ENCODE peak calls at places on chromosomes 12 and 14, in seven cellular contexts. H is activated B cell treated with CpG ODN at 0.5 μM for 24 hours, R is posterior cingulate gyrus, N is psoas muscle, Q is glomerular endothelial cell, X is AG20443, I is lung. A is an unnamed sample.
A peak's percentile ranks its signal among the peaks of the same experiment; 100 is the strongest.

GRCh38 chr12:32155911-32156585 is 49.4 kb downstream of the BICD1 start:
- DNase-seq in N (no peak), X (no peak), H (no peak), R (no peak), I (no peak), Q (no peak), A (no peak)

GRCh38 chr12:112858776-112859175 is 48.0 kb upstream of the OAS1 start:
- DNase-seq in I (no peak), R (no peak), N (no peak), H (no peak), Q (no peak), X (no peak), A (no peak)

GRCh38 chr14:104817930-104818713 is 17.2 kb downstream of the ZBTB42 start:
- DNase-seq in Q (no peak), X (no peak), H (no peak), N (no peak), I (no peak), R (no peak), A (no peak)

GRCh38 chr12:124636138-124636968 is 68.9 kb upstream of the NCOR2 start:
- DNase-seq in X (peak; percentile 24), N (peak; percentile 66), I (no peak), H (no peak), R (no peak), Q (no peak), A (no peak)

GRCh38 chr14:50520947-50521815 is 11.2 kb downstream of the MAP4K5 start:
- DNase-seq in X (peak; percentile 73), R (no peak), I (no peak), H (no peak), Q (peak; percentile 54), N (no peak), A (no peak)

GRCh38 chr12:6962285-6963015 is 8.0 kb downstream of the PHB2 start:
- DNase-seq in H (peak; percentile 26), I (peak; percentile 82), X (no peak), Q (no peak), N (peak; percentile 14), R (no peak), A (peak; percentile 48)

GRCh38 chr12:114679452-114679875 is 4.5 kb downstream of the TBX3 start:
- DNase-seq in I (no peak), X (no peak), H (no peak), N (no peak), Q (no peak), R (no peak), A (no peak)

GRCh38 chr12:75212072-75212471 is 2.4 kb upstream of the KCNC2 start:
- DNase-seq in Q (no peak), I (no peak), X (no peak), H (no peak), R (no peak), N (no peak), A (no peak)

GRCh38 chr14:31955941-31956579 is 121.0 kb upstream of the ARHGAP5 start:
- DNase-seq in H (no peak), Q (no peak), I (no peak), R (no peak), N (no peak), X (no peak), A (no peak)

GRCh38 chr14:35155962-35156361 is 33.6 kb downstream of the PRORP start:
- DNase-seq in X (peak; percentile 11), Q (no peak), N (no peak), H (no peak), I (no peak), R (no peak), A (no peak)

GRCh38 chr12:106942775-106943174 is 12.9 kb upstream of the TMEM263 start:
- DNase-seq in X (no peak), R (no peak), H (no peak), N (no peak), Q (no peak), I (no peak), A (no peak)

GRCh38 chr14:38404100-38404541 is 148.2 kb upstream of the CLEC14A start:
- DNase-seq in X (peak; percentile 46), Q (no peak), N (no peak), H (no peak), I (no peak), R (no peak), A (no peak)

GRCh38 chr12:64739778-64740177 is 19.4 kb downstream of the GNS start:
- DNase-seq in X (no peak), R (no peak), I (no peak), N (no peak), Q (no peak), H (no peak), A (no peak)

GRCh38 chr12:6703631-6704030 is 3.0 kb upstream of the PIANP start:
- DNase-seq in R (no peak), X (no peak), Q (no peak), N (no peak), I (no peak), H (no peak), A (no peak)

GRCh38 chr12:91877461-91878230 is 268.0 kb downstream of the BTG1 start:
- DNase-seq in N (no peak), X (no peak), R (no peak), H (no peak), Q (no peak), I (no peak), A (no peak)

A was measured in left lobe of liver.